ENCODE peak calls at places on chromosome 1, in eight cellular contexts. P is heart left ventricle; C is CD4-positive, alpha-beta T cell; Z is glutamatergic neuron; E is psoas muscle; A is mesothelial cell of epicardium; H is BE2C; G is nephron progenitor cell. F is an unnamed sample.

GRCh38 chr1:232454487-232454886 is 175.4 kb downstream of the SIPA1L2 start:
- DNase-seq in Z (no peak), C (no peak), G (no peak), H (no peak), A (no peak), P (no peak), E (no peak), F (no peak)

GRCh38 chr1:221604948-221605347 is 136.9 kb downstream of the DUSP10 start:
- DNase-seq in G (no peak), H (no peak), A (no peak), C (no peak), P (no peak), E (no peak), Z (no peak), F (no peak)

GRCh38 chr1:172969611-172970010 is 81.1 kb downstream of the TNFSF18 start:
- DNase-seq in E (no peak), P (no peak), Z (no peak), A (no peak), C (no peak), H (no peak), G (no peak), F (no peak)

GRCh38 chr1:237054313-237054712 is 12.3 kb downstream of the RYR2 start:
- DNase-seq in Z (no peak), A (no peak), G (no peak), E (no peak), H (no peak), P (no peak), C (no peak), F (no peak)

GRCh38 chr1:81186271-81186670 is 614.5 kb upstream of the ADGRL2 start:
- DNase-seq in G (no peak), E (no peak), A (no peak), C (no peak), Z (no peak), H (no peak), P (no peak), F (no peak)

GRCh38 chr1:95084317-95085176 is 11.8 kb upstream of the ALG14 start:
- DNase-seq in G (peak; percentile 13), Z (no peak), C (no peak), H (peak; percentile 8), P (no peak), A (no peak), E (no peak), F (no peak)

GRCh38 chr1:213274140-213274539 is 223.1 kb downstream of the RPS6KC1 start:
- DNase-seq in G (no peak), P (no peak), A (no peak), H (no peak), C (no peak), E (no peak), Z (no peak), F (no peak)

GRCh38 chr1:207825719-207826556 is 74.1 kb downstream of the CD46 start:
- DNase-seq in C (peak; percentile 64), H (no peak), A (no peak), E (peak; percentile 61), Z (no peak), P (peak; percentile 84), G (no peak), F (no peak)

GRCh38 chr1:97489834-97490233 is 431.0 kb downstream of the DPYD start:
- DNase-seq in H (no peak), A (no peak), Z (no peak), C (no peak), G (no peak), E (no peak), P (no peak), F (no peak)

GRCh38 chr1:117612517-117613248 is 6.8 kb downstream of the TENT5C start:
- DNase-seq in E (no peak), Z (no peak), C (no peak), G (no peak), A (no peak), H (no peak), P (no peak), F (no peak)

GRCh38 chr1:17119744-17120482 is 662 bp upstream of the PADI2 start:
- DNase-seq in C (no peak), E (no peak), G (no peak), A (no peak), H (peak; percentile 27), Z (peak; percentile 62), P (no peak), F (no peak)

GRCh38 chr1:209808059-209808494 is 2.1 kb upstream of the IRF6 start:
- DNase-seq in H (peak; percentile 93), E (peak; percentile 26), A (no peak), G (no peak), P (peak; percentile 73), Z (no peak), C (no peak), F (no peak)

GRCh38 chr1:203593723-203594122 is 32.9 kb upstream of the ATP2B4 start:
- DNase-seq in E (no peak), G (no peak), Z (peak; percentile 32), P (no peak), C (peak; percentile 64), A (no peak), H (no peak), F (no peak)

GRCh38 chr1:151062738-151063371 is 2.7 kb downstream of the MLLT11 start:
- DNase-seq in A (no peak), C (no peak), P (no peak), G (no peak), H (peak; percentile 45), E (no peak), Z (no peak), F (no peak)

GRCh38 chr1:117661027-117661426 is 55.2 kb downstream of the TENT5C start:
- DNase-seq in G (no peak), C (no peak), Z (no peak), P (no peak), E (no peak), H (no peak), A (no peak), F (no peak)

GRCh38 chr1:203126866-203127671 is 457 bp upstream of the ADORA1 start:
- DNase-seq in G (no peak), Z (peak; percentile 12), C (no peak), P (no peak), H (no peak), E (no peak), A (no peak), F (peak; percentile 42)

GRCh38 chr1:23722652-23723051 is 20.6 kb upstream of the ELOA start:
- DNase-seq in Z (no peak), P (no peak), A (no peak), E (no peak), G (no peak), C (no peak), H (no peak), F (no peak)

GRCh38 chr1:10514490-10515235 is 39.9 kb downstream of the PEX14 start:
- DNase-seq in H (peak; percentile 39), A (no peak), C (no peak), Z (no peak), G (no peak), P (no peak), E (no peak), F (no peak)

GRCh38 chr1:206094024-206094423 is 23.2 kb downstream of the AVPR1B start:
- DNase-seq in G (no peak), E (no peak), Z (no peak), C (no peak), P (no peak), H (no peak), A (no peak), F (no peak)

GRCh38 chr1:204616683-204617082 is 68.9 kb downstream of the LRRN2 start:
- DNase-seq in E (no peak), C (no peak), A (no peak), P (no peak), H (no peak), Z (no peak), G (no peak), F (no peak)

GRCh38 chr1:204618148-204618760 is 67.3 kb downstream of the LRRN2 start:
- DNase-seq in A (no peak), G (no peak), P (no peak), H (no peak), C (no peak), E (no peak), Z (no peak), F (no peak)

GRCh38 chr1:204615881-204616280 is 69.7 kb downstream of the LRRN2 start:
- DNase-seq in P (no peak), G (no peak), A (no peak), Z (no peak), C (no peak), E (no peak), H (no peak), F (no peak)

GRCh38 chr1:204619721-204620120 is 65.8 kb downstream of the LRRN2 start:
- DNase-seq in H (no peak), G (no peak), Z (no peak), A (no peak), E (no peak), P (no peak), C (no peak), F (no peak)

GRCh38 chr1:204617256-204618147 is 68.0 kb downstream of the LRRN2 start:
- DNase-seq in Z (no peak), C (no peak), A (no peak), G (no peak), H (no peak), P (no peak), E (no peak), F (no peak)
- TF ChIP-seq CTCF in Z (no peak), C (no peak), A (no peak), G (no peak), H (no peak), P (no peak), E (no peak), F (no peak)

GRCh38 chr1:87829360-87829759 is 500.7 kb downstream of the LMO4 start:
- DNase-seq in E (no peak), P (no peak), Z (no peak), A (no peak), C (no peak), H (no peak), G (no peak), F (no peak)
- TF ChIP-seq CTCF in E (no peak), P (no peak), Z (no peak), A (no peak), C (no peak), H (no peak), G (no peak), F (no peak)

DNA sequence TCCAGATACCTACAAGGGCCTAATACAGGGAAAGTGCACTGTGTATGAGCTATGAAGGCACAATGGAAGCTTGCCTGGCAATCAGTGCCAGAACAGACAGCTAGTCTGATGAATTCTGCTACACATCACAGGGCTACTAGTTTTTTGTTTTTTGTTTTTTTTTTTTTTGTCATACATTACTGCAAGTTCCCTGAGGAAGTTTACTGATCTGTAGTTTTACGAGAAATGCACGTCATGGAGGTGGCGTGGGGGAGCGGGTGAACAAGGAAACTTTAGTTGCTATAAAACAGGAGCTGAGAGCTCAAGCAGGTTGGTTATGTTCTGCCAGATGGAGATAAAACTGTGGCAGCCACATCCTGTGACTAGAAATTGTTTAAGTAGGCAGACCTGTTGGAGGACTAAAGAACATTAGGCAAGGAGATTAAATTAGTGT is 17.7 kb downstream of the PTPRC start:
- DNase-seq in H (peak; percentile 27), C (peak; percentile 62), G (no peak), E (no peak), P (no peak), Z (no peak), A (no peak), F (no peak)
- TF ChIP-seq CTCF in H (no peak), C (no peak), G (no peak), E (no peak), P (no peak), Z (no peak), A (no peak), F (no peak)

DNA sequence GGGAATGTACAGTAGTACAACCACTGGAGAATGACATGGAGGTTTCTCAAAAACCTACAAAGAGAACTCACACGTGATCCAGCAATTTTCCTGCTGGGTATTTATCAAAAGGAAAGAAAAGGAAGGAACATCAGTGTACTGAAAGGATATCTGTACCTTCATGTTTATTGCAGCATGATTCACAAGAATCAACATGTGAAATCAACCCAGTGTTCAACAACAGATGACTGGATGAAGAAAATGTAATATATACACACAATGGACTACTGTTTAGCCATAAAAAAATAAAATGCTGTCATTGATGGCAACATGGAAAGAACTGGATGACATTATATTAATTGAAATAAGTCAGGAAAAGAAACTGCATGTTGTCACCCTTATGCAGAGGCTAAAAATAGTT is 19.0 kb upstream of the CYP4A11 start:
- DNase-seq in Z (no peak), A (no peak), H (no peak), P (no peak), C (no peak), G (no peak), E (no peak), F (no peak)
- TF ChIP-seq CTCF in Z (no peak), A (no peak), H (no peak), P (no peak), C (no peak), G (no peak), E (no peak), F (no peak)